ENCODE peak calls at places on chromosome 9, in five cellular contexts. B, I, O, L and C are unnamed samples.

GRCh38 chr9:98809311-98810105 is 2.0 kb downstream of the GALNT12 start:
- DNase-seq in B (peak), L (no peak), I (no peak), O (no peak), C (no peak)

GRCh38 chr9:15735083-15735974 is 182.5 kb downstream of the CCDC171 start:
- DNase-seq in L (no peak), O (peak), B (no peak), I (no peak), C (peak)

GRCh38 chr9:17138503-17138902 is 3.7 kb downstream of the CNTLN start:
- DNase-seq in B (no peak), L (no peak), I (no peak), O (no peak), C (no peak)

GRCh38 chr9:97412628-97413382 is 909 bp downstream of the TDRD7 start:
- DNase-seq in O (no peak), L (no peak), I (no peak), B (peak), C (peak)

GRCh38 chr9:74942801-74943200 is 9.9 kb downstream of the C9orf40 start:
- DNase-seq in L (no peak), O (no peak), B (peak), I (no peak), C (peak)

GRCh38 chr9:131382850-131383729 is 10.8 kb upstream of the PRRC2B start:
- DNase-seq in O (peak), B (no peak), L (no peak), I (no peak), C (peak)

GRCh38 chr9:135299239-135299590 is 180.4 kb upstream of the PPP1R26 start:
- DNase-seq in I (no peak), O (no peak), B (no peak), L (no peak), C (no peak)

GRCh38 chr9:122263699-122264349 is 816 bp downstream of the RBM18 start:
- DNase-seq in O (no peak), L (no peak), B (peak), I (no peak), C (peak)

GRCh38 chr9:99019523-99020331 is 76.0 kb downstream of the COL15A1 start:
- DNase-seq in O (peak), B (no peak), I (no peak), L (no peak), C (peak)

GRCh38 chr9:125446581-125447094 is 185.0 kb downstream of the GAPVD1 start:
- DNase-seq in L (no peak), O (no peak), I (no peak), B (no peak), C (no peak)

GRCh38 chr9:87387351-87388055 is 110.2 kb upstream of the DAPK1 start:
- DNase-seq in B (peak), I (no peak), L (no peak), O (no peak), C (no peak)

GRCh38 chr9:111898331-111899096 is 1.9 kb downstream of the UGCG start:
- DNase-seq in I (no peak), L (no peak), O (no peak), B (peak), C (no peak)

GRCh38 chr9:99660191-99660636 is 161.5 kb upstream of the NR4A3 start:
- DNase-seq in I (no peak), O (no peak), L (no peak), B (no peak), C (no peak)

GRCh38 chr9:12415361-12415760 is 277.8 kb upstream of the TYRP1 start:
- DNase-seq in I (no peak), B (no peak), L (no peak), O (no peak), C (no peak)

GRCh38 chr9:88173378-88173999 is 35.2 kb upstream of the SPATA31C2 start:
- DNase-seq in O (peak), I (peak), B (peak), L (peak), C (peak)

GRCh38 chr9:89440548-89440947 is 57.4 kb downstream of the SEMA4D start:
- DNase-seq in B (no peak), I (no peak), O (no peak), L (no peak), C (no peak)

GRCh38 chr9:127788337-127789011 is 2.6 kb downstream of the CDK9 start:
- DNase-seq in O (no peak), L (no peak), B (no peak), I (no peak), C (no peak)

GRCh38 chr9:96045811-96046210 is 170.3 kb downstream of the ERCC6L2 start:
- DNase-seq in I (no peak), L (no peak), B (no peak), O (no peak), C (no peak)

GRCh38 chr9:114050646-114051045 is 27.5 kb downstream of the AMBP start:
- DNase-seq in O (no peak), I (no peak), B (no peak), L (no peak), C (no peak)

GRCh38 chr9:136700959-136701664 is 11.3 kb upstream of the DIPK1B start:
- DNase-seq in B (peak), O (no peak), L (no peak), I (no peak), C (peak)

GRCh38 chr9:114012126-114012525 is 66.0 kb downstream of the AMBP start:
- DNase-seq in I (no peak), O (no peak), L (no peak), B (no peak), C (no peak)

GRCh38 chr9:16571127-16571848 is 299.2 kb downstream of the BNC2 start:
- DNase-seq in O (no peak), I (no peak), B (no peak), L (no peak), C (peak)

GRCh38 chr9:16744386-16744785 is 126.1 kb downstream of the BNC2 start:
- DNase-seq in I (no peak), O (no peak), B (no peak), L (no peak), C (peak)

GRCh38 chr9:127967151-127967809 is 13.5 kb downstream of the EEIG1 start:
- DNase-seq in L (no peak), B (no peak), I (no peak), O (no peak), C (no peak)

GRCh38 chr9:34555002-34555348 is 32.2 kb upstream of the ENHO start:
- DNase-seq in B (no peak), I (no peak), L (peak), O (no peak), C (no peak)

GRCh38 chr9:104868687-104869404 is 59.1 kb downstream of the ABCA1 start:
- DNase-seq in B (peak), L (peak), I (no peak), O (peak), C (peak)
- H3K27ac ChIP-seq in B (no peak), L (peak), I (no peak), O (peak), C (peak)

DNA sequence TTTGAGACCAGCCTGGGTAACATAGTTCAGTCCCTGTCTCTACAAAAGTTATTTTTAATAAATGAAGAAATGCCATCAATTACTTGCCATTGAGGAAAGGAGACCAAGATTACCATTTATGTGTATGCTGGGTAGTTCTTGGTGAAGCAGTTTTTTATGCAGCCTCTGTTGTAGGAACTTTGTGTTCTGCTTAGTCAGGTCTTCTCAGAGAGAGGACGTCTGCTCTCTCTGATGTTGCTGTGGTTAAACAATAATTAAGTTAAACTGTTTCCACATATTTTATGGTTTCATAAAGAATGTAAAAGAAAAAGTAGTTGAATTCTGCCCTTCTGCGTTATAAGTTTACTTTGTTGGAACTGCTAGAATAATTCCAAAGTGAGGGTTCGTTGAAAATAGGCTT is 210.5 kb downstream of the KDM4C start:
- DNase-seq in O (no peak), L (no peak), I (no peak), B (no peak), C (peak)
- TF ChIP-seq RAD21 in O (no peak), L (no peak), I (no peak), B (no peak), C (no peak)

GRCh38 chr9:133353548-133353947 is 2.7 kb downstream of the SURF1 start:
- DNase-seq in L (no peak), B (no peak), O (no peak), I (no peak), C (no peak)
- H3K27ac ChIP-seq in L (no peak), B (no peak), O (no peak), I (peak), C (no peak)

DNA sequence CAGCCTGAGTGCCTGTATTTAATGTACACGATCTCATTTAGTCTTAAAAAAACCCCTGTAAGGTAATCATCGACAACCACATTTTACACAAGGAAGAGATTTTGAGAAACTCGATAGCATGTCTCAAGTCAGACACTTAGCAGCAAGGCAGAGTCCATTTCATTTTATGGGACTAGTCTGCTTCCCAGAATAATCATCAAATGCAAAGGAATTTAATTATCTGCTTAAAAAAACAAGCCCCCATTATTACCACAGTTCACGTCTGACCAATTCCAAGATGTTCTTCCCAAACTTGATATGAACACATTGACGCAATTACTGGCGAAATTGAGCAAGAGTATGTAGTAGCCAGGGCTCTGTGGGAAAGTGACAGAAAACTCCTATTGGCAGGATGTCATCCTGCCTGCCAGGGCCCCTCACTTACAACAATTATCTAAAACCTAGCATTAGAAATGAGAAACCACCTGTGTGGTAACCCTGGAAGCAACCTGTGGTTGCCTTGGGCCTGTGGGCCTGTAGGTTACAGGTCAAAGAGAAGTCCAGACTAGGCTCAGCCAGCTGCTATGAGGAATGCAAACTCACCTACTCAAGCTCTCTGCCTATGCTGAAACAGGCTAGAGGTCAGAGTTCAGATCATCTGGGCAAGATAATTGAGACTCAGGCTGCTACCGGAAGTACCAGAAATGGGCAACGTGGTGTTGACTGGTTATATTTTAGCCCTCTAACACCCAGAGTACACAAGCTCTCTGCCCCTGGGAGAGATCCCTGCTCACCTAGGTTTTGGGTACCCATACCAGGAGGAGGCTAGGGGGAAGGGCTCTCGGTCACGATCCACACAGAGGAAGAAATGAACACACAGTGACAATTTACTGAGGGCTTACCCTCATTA is 1.6 kb downstream of the B4GALT1 start:
- DNase-seq in I (no peak), O (peak), B (peak), L (no peak), C (peak)
- TF ChIP-seq RAD21 in I (no peak), O (no peak), B (no peak), L (no peak), C (no peak)